ENCODE peak calls at places on chromosome 11, in ten cellular contexts. H is cardiac muscle cell; D is WERI-Rb-1; T is CD8-positive, alpha-beta T cell; P is CD4-positive, alpha-beta memory T cell; G is CD4-positive, CD25-positive, alpha-beta regulatory T cell; U is lower lobe of right lung; X is A673; I is Peyer's patch; A is vagina. B is an unnamed sample. For H3K9me3, the result is how much of the 10 kb centered on the place peaks cover.

GRCh38 chr11:128666397-128666796 is 27.5 kb upstream of the FLI1 start:
- DNase-seq in H (no peak), X (no peak), D (no peak), P (no peak), T (no peak), I (no peak), G (no peak), U (no peak), A (no peak), B (no peak)

GRCh38 chr11:61598886-61599868 is 18.3 kb upstream of the SYT7 start:
- DNase-seq in I (no peak), D (peak), X (no peak), T (no peak), A (no peak), G (no peak), U (no peak), H (peak), P (no peak), B (no peak)

GRCh38 chr11:129814244-129814992 is 1.2 kb upstream of the TMEM45B start:
- DNase-seq in I (peak), U (no peak), G (peak), H (no peak), P (peak), T (peak), D (no peak), A (no peak), X (peak), B (peak)

GRCh38 chr11:113305440-113306336 is 8.7 kb upstream of the TTC12 start:
- DNase-seq in I (peak), U (peak), G (peak), A (no peak), X (peak), T (peak), P (peak), H (peak), D (peak), B (peak)

GRCh38 chr11:133065847-133066485 is 466.3 kb downstream of the OPCML start:
- DNase-seq in T (no peak), A (no peak), U (no peak), D (no peak), P (no peak), G (no peak), X (no peak), I (no peak), H (no peak), B (no peak)

GRCh38 chr11:129698212-129698611 is 117.4 kb upstream of the TMEM45B start:
- DNase-seq in P (no peak), T (no peak), G (no peak), D (no peak), X (no peak), H (no peak), I (no peak), U (no peak), A (no peak), B (no peak)

GRCh38 chr11:115587718-115588342 is 83.6 kb upstream of the CADM1 start:
- DNase-seq in A (no peak), D (no peak), U (no peak), G (no peak), H (no peak), I (no peak), P (no peak), T (no peak), X (no peak), B (no peak)

GRCh38 chr11:117000039-117000740 is 98.0 kb downstream of the SIK3 start:
- DNase-seq in X (no peak), T (no peak), D (no peak), U (no peak), G (no peak), H (no peak), I (no peak), P (no peak), A (no peak), B (no peak)

GRCh38 chr11:75938543-75938942 is 123.5 kb downstream of the UVRAG start:
- DNase-seq in D (no peak), G (no peak), T (no peak), X (peak), P (no peak), I (no peak), U (no peak), H (peak), A (no peak), B (no peak)

GRCh38 chr11:73538381-73538872 is 59.5 kb downstream of the FAM168A start:
- DNase-seq in H (peak), D (no peak), G (peak), P (peak), X (peak), I (no peak), A (no peak), T (no peak), U (no peak), B (no peak)

GRCh38 chr11:13169709-13170108 is 107.9 kb upstream of the BMAL1 start:
- DNase-seq in T (no peak), D (no peak), H (peak), I (no peak), P (no peak), X (peak), U (no peak), G (no peak), A (no peak), B (no peak)

GRCh38 chr11:120789391-120789790 is 234.5 kb upstream of the TBCEL start:
- DNase-seq in T (no peak), P (no peak), I (no peak), X (no peak), A (no peak), U (no peak), D (no peak), H (no peak), G (no peak), B (no peak)
- H3K9me3 ChIP-seq in T (under half), P (under half), I (under half), X (under half), A (under half), U (under half), D (under half), H (under half), G (under half), B (under half)

DNA sequence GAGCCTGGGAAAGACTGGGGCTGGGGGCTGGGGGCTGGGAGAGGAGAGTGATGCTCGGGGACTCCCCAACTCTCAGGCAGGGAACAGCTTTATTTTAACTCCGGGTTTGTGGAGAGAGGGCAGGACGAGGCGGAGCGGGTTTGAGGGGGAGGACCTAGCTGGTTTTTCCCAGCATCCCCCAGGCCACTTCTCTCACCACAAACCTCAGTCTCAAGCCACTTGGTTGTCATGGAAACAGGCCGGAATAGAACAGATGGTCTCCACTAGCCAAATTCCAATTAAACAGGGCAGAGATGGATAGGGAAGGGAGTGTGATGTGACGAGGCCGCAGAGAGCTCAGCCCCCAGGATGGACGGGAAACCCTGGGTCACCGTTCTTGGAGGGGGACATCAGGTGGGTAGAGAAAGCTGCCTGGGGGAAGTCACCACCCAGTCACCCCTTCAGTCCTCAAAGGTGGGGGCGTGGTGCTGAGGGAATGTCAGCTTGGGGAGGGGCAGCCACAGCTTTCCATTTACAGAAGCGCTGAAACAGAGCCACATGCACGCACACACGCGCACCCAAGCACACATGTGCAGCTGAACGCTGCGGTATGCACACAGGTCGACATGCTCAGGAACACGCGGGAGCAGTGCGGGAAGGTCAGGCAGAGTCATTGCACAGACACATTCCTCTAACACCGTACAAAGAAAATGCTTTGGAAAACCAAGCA is 19.2 kb downstream of the NECTIN1 start:
- DNase-seq in H (peak), T (no peak), D (peak), A (no peak), G (no peak), U (no peak), I (no peak), X (peak), P (no peak), B (no peak)
- H3K4me3 ChIP-seq in H (no peak), T (no peak), D (peak), A (no peak), G (no peak), U (no peak), I (no peak), X (no peak), P (no peak), B (no peak)

GRCh38 chr11:68037481-68038225 is 1.2 kb upstream of the TCIRG1 start:
- DNase-seq in H (no peak), T (no peak), G (peak), I (no peak), A (no peak), X (no peak), P (no peak), D (no peak), U (peak), B (no peak)
- H3K27ac ChIP-seq in H (peak), T (peak), G (peak), I (peak), A (peak), X (peak), P (peak), D (peak), U (peak), B (peak)

DNA sequence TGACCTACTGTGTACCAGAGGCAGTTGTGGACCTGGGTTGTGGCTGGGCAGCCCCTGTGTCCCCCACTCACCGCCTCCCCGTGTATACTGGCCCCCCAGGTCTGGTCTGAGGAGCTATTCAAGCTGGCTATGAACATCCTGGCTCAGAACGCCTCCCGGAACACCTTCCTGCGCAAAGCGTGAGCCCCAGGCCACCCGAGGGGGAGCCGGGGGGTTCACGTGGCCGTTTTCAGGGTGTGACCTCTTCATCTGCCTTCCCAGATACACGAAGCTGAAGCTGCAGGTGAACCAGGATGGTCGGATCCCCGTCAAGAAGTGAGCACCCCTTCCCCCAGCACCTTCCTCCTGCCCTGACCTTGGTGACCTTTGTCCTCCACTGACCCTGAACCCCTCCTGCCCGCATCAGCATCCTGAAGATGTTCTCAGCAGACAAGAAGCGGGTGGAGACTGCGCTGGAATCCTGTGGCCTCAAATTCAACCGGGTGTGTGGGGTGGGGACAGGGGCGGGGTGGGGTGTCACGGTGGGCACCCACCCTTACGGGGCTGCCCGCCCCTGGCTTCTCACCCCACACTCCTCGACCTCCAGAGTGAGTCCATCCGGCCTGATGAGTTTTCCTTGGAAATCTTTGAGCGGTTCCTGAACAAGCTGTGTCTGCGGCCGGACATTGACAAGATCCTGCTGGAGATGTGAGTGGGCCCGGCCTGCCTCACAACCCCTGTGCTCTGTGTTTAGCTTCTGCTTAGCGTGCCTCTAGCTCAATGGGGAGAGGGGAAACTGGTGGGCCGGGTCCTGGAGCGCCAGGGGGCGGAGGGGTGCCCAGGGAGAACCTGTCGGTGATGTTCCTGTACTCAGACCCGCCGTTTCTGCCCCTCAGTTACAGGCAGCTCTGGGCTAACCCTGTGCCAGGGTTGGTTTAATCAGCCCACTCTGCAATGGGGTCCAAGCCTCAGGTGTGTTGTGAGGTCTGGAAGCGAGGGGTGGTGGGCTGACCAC is 4.1 kb downstream of the PLCB3 start:
- DNase-seq in X (no peak), A (no peak), U (no peak), P (no peak), I (no peak), H (no peak), G (no peak), T (no peak), D (no peak), B (no peak)
- H3K9me3 ChIP-seq in X (under half), A (under half), U (under half), P (under half), I (under half), H (under half), G (under half), T (under half), D (under half), B (under half)

GRCh38 chr11:46801694-46802093 is 44.4 kb downstream of the CKAP5 start:
- DNase-seq in T (no peak), A (no peak), X (no peak), I (no peak), U (no peak), G (no peak), P (no peak), H (no peak), D (no peak), B (no peak)
- H3K4me3 ChIP-seq in T (no peak), A (no peak), X (no peak), I (no peak), U (no peak), G (no peak), P (no peak), H (no peak), D (no peak), B (no peak)

GRCh38 chr11:111910637-111911562 is 670 bp downstream of the CRYAB start:
- DNase-seq in U (no peak), T (no peak), I (no peak), G (no peak), H (no peak), P (no peak), A (no peak), D (no peak), X (no peak), B (no peak)

GRCh38 chr11:111912535-111912934 is at the start of gene HSPB2:
- DNase-seq in G (no peak), X (no peak), D (no peak), H (no peak), A (no peak), P (no peak), U (no peak), I (no peak), T (no peak), B (no peak)

GRCh38 chr11:111913997-111914396 is 1.5 kb downstream of the HSPB2 start:
- DNase-seq in X (peak), D (no peak), G (no peak), A (no peak), U (no peak), T (no peak), H (peak), P (no peak), I (no peak), B (no peak)

GRCh38 chr11:111913031-111913861 is 712 bp downstream of the HSPB2 start:
- DNase-seq in P (no peak), T (no peak), G (no peak), D (no peak), U (no peak), X (no peak), I (no peak), H (peak), A (no peak), B (no peak)

DNA sequence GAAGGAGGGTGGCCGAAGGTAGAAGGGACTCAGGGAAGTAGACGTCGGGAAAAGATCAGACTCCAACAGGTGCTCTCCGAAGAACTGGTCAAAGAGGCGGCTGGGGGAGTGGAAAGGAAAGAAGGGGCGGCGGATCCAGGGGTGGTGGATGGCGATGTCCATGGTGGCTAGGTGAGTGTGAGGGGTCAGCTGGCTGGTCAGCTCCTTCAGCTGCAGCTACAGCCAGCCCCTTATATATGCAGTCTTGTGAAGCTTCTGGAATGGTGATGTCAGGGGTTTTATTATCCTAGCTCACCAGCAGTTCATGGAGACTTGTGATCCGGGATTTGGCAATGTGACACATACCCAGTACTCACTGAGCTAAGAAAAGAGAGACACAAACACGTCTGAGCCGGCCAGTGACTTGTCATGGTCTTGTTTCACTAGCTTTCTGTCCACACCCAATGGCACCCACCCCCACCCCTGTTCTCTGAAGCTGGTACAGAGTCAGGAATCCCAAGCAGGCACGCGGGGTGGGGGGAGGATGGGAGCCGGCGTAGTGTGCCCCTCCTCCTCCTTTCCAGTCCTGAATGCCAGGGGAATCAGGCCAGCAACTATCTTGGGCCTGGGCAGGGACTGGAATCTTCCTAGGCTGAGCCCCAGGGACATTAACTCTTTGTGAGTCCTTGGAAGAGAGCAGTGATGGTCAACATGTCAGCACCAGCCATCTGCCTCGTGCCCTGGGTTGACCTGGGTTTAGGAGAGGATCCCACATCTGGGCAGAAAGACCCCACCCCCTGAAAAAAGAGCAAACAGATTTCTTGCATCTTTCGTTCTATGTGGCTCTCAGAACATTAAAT is at the start of gene CRYAB:
- DNase-seq in X (no peak), G (no peak), A (no peak), P (no peak), I (no peak), H (peak), T (no peak), U (peak), D (no peak), B (no peak)
- H3K27ac ChIP-seq in X (no peak), G (no peak), A (peak), P (no peak), I (peak), H (peak), T (no peak), U (peak), D (no peak), B (no peak)